ENCODE peak calls at places on chromosomes 12 and 14, in five cellular contexts. Z, Q, V, T and A are unnamed samples.

GRCh38 chr12:131116437-131117117 is 162.9 kb downstream of the ADGRD1 start:
- DNase-seq in Z (no peak), Q (peak), V (peak), T (peak), A (no peak)

GRCh38 chr12:121560392-121561021 is 20.3 kb downstream of the KDM2B start:
- DNase-seq in Z (no peak), Q (no peak), V (no peak), T (no peak), A (no peak)

GRCh38 chr12:77999074-77999715 is 168.5 kb downstream of the NAV3 start:
- DNase-seq in Z (no peak), Q (no peak), V (no peak), T (no peak), A (no peak)

GRCh38 chr12:46664771-46665287 is 161.0 kb downstream of the SLC38A4 start:
- DNase-seq in Z (no peak), Q (peak), V (peak), T (peak), A (no peak)

GRCh38 chr12:104285740-104286537 is 17.6 kb upstream of the EID3 start:
- DNase-seq in Z (no peak), Q (no peak), V (no peak), T (peak), A (no peak)

GRCh38 chr12:7142057-7142644 is 12.0 kb downstream of the CLSTN3 start:
- DNase-seq in Z (no peak), Q (peak), V (peak), T (peak), A (no peak)

GRCh38 chr12:25352078-25352918 is 101.6 kb upstream of the KRAS start:
- DNase-seq in Z (no peak), Q (no peak), V (no peak), T (peak), A (no peak)

GRCh38 chr12:29762637-29763300 is 21.0 kb downstream of the TMTC1 start:
- DNase-seq in Z (no peak), Q (no peak), V (no peak), T (peak), A (peak)

GRCh38 chr12:1575287-1575798 is 19.0 kb downstream of the FBXL14 start:
- DNase-seq in Z (no peak), Q (no peak), V (no peak), T (no peak), A (no peak)

GRCh38 chr12:81518638-81519037 is 240.5 kb downstream of the PPFIA2 start:
- DNase-seq in Z (no peak), Q (no peak), V (no peak), T (no peak), A (no peak)

GRCh38 chr12:106096376-106096775 is 42.4 kb downstream of the NUAK1 start:
- DNase-seq in Z (no peak), Q (no peak), V (no peak), T (peak), A (no peak)

GRCh38 chr12:94172031-94172430 is 23.7 kb downstream of the PLXNC1 start:
- DNase-seq in Z (no peak), Q (no peak), V (no peak), T (peak), A (no peak)

GRCh38 chr12:15208140-15208539 is 13.1 kb downstream of the RERG start:
- DNase-seq in Z (no peak), Q (no peak), V (peak), T (peak), A (no peak)

GRCh38 chr14:105929327-105930081 is 403.1 kb downstream of the TMEM121 start:
- DNase-seq in Z (no peak), Q (no peak), V (no peak), T (no peak), A (no peak)

GRCh38 chr12:116609715-116610114 is 50.5 kb downstream of the MAP1LC3B2 start:
- DNase-seq in Z (no peak), Q (no peak), V (peak), T (peak), A (no peak)

GRCh38 chr14:90388437-90388836 is 8.4 kb upstream of the CALM1 start:
- DNase-seq in Z (no peak), Q (peak), V (no peak), T (peak), A (no peak)

GRCh38 chr12:108850854-108851573 is 6.4 kb downstream of the SSH1 start:
- DNase-seq in Z (no peak), Q (peak), V (no peak), T (peak), A (peak)

GRCh38 chr12:101729842-101730241 is 9.4 kb downstream of the SYCP3 start:
- DNase-seq in Z (no peak), Q (no peak), V (no peak), T (no peak), A (no peak)

GRCh38 chr12:103801709-103802585 is 39.1 kb downstream of the NT5DC3 start:
- DNase-seq in Z (no peak), Q (no peak), V (no peak), T (peak), A (no peak)

GRCh38 chr12:122116707-122117535 is 38.4 kb downstream of the MLXIP start:
- DNase-seq in Z (no peak), Q (no peak), V (no peak), T (no peak), A (peak)

GRCh38 chr12:104494137-104494815 is 37.5 kb downstream of the CHST11 start:
- DNase-seq in Z (no peak), Q (no peak), V (no peak), T (peak), A (no peak)

GRCh38 chr12:74537707-74538385 is at the start of gene ATXN7L3B:
- DNase-seq in Z (peak), Q (peak), V (peak), T (peak), A (peak)

GRCh38 chr14:99413972-99414371 is 66.7 kb downstream of the SETD3 start:
- DNase-seq in Z (no peak), Q (no peak), V (no peak), T (no peak), A (no peak)

GRCh38 chr14:39219075-39219499 is 14.6 kb upstream of the MIA2 start:
- DNase-seq in Z (no peak), Q (peak), V (no peak), T (peak), A (no peak)

GRCh38 chr12:28209782-28210181 is 19.5 kb downstream of the CCDC91 start:
- DNase-seq in Z (no peak), Q (no peak), V (no peak), T (no peak), A (no peak)

GRCh38 chr14:92759300-92759678 is 10.9 kb upstream of the LGMN start:
- DNase-seq in Z (no peak), Q (no peak), V (peak), T (peak), A (no peak)

GRCh38 chr14:61640834-61641170 is 54.5 kb upstream of the HIF1A start:
- DNase-seq in Z (no peak), Q (no peak), V (no peak), T (no peak), A (no peak)

GRCh38 chr14:53549956-53550355 is 396.8 kb upstream of the DDHD1 start:
- DNase-seq in Z (no peak), Q (no peak), V (no peak), T (no peak), A (no peak)

GRCh38 chr14:87081004-87081403 is 912.0 kb downstream of the GALC start:
- DNase-seq in Z (no peak), Q (no peak), V (no peak), T (no peak), A (no peak)

GRCh38 chr14:26389646-26390508 is 208.0 kb downstream of the NOVA1 start:
- DNase-seq in Z (no peak), Q (no peak), V (no peak), T (peak), A (no peak)

GRCh38 chr14:26395726-26396125 is 202.1 kb downstream of the NOVA1 start:
- DNase-seq in Z (no peak), Q (no peak), V (no peak), T (no peak), A (no peak)

GRCh38 chr14:26398616-26399015 is 199.2 kb downstream of the NOVA1 start:
- DNase-seq in Z (no peak), Q (no peak), V (no peak), T (no peak), A (no peak)

GRCh38 chr14:26392498-26392897 is 205.3 kb downstream of the NOVA1 start:
- DNase-seq in Z (no peak), Q (no peak), V (no peak), T (no peak), A (no peak)

GRCh38 chr14:26394114-26394855 is 203.5 kb downstream of the NOVA1 start:
- DNase-seq in Z (no peak), Q (peak), V (no peak), T (peak), A (no peak)
- TF ChIP-seq CTCF in Z (peak), Q (peak), V (no peak), T (peak), A (peak)

GRCh38 chr12:54431911-54432814 is 13.1 kb upstream of the ITGA5 start:
- DNase-seq in Z (no peak), Q (no peak), V (peak), T (peak), A (peak)
- TF ChIP-seq CTCF in Z (no peak), Q (no peak), V (no peak), T (no peak), A (no peak)

GRCh38 chr12:44846826-44847225 is 29.3 kb downstream of the NELL2 start:
- DNase-seq in Z (no peak), Q (no peak), V (no peak), T (no peak), A (no peak)

GRCh38 chr12:44848771-44849085 is 27.4 kb downstream of the NELL2 start:
- DNase-seq in Z (no peak), Q (no peak), V (no peak), T (no peak), A (no peak)

GRCh38 chr12:44851586-44851985 is 24.5 kb downstream of the NELL2 start:
- DNase-seq in Z (no peak), Q (no peak), V (no peak), T (no peak), A (no peak)

GRCh38 chr12:44847403-44847802 is 28.7 kb downstream of the NELL2 start:
- DNase-seq in Z (no peak), Q (no peak), V (no peak), T (no peak), A (no peak)

GRCh38 chr12:44847888-44848770 is 28.0 kb downstream of the NELL2 start:
- DNase-seq in Z (no peak), Q (no peak), V (no peak), T (no peak), A (no peak)
- TF ChIP-seq CTCF in Z (no peak), Q (no peak), V (no peak), T (no peak), A (no peak)

DNA sequence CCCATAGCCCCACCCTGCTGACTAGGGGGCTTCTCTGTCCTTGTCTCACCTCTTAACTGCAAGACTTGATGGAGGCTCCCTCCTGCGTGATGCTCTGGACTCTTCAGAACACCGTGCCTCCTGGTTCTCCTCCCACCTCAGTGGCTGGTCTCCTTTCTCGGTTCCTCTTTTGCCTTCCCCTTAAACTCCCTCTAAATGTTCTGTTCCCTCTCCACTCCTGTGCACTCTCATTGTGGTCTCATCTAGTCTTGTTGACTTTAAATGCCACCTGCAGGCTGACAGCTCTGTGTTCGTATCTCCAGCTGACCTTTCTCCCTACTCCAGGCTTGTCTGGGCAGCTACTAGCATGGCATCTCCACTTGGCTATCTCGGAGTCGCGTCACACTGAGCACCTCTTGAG is 28.3 kb downstream of the DYNC1H1 start:
- DNase-seq in Z (no peak), Q (no peak), V (no peak), T (no peak), A (no peak)
- TF ChIP-seq CTCF in Z (no peak), Q (no peak), V (no peak), T (no peak), A (no peak)

GRCh38 chr14:74979442-74980397 is 23.0 kb upstream of the EIF2B2 start:
- DNase-seq in Z (no peak), Q (no peak), V (no peak), T (peak), A (no peak)
- TF ChIP-seq CTCF in Z (no peak), Q (no peak), V (no peak), T (peak), A (no peak)

GRCh38 chr14:69005432-69006148 is 26.5 kb upstream of the ACTN1 start:
- DNase-seq in Z (no peak), Q (peak), V (peak), T (peak), A (peak)

GRCh38 chr14:69001375-69001774 is 22.3 kb upstream of the ACTN1 start:
- DNase-seq in Z (no peak), Q (no peak), V (no peak), T (no peak), A (no peak)

GRCh38 chr14:69004731-69005431 is 25.8 kb upstream of the ACTN1 start:
- DNase-seq in Z (no peak), Q (no peak), V (peak), T (peak), A (no peak)

GRCh38 chr14:69003626-69004025 is 24.5 kb upstream of the ACTN1 start:
- DNase-seq in Z (no peak), Q (no peak), V (no peak), T (no peak), A (no peak)

DNA sequence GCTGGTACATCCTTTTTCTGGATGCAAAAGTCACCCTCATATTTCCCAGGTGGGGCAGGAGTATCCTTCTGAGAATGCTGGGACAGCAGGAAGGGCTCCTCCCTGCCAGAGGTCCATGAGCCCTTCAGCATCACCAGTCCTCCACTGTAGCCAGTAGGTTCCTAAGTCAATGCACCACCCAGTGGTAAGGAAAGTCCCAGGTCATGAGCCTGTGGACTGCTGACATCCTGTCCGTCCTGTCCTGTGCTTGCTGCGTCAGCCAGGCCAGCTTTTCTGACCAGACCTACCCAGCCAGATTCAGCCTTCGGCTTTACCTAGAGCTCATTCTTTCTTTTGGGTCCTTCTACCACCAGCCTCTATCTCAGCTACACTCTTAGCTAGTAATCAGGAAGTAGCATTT is 23.0 kb upstream of the ACTN1 start:
- DNase-seq in Z (no peak), Q (peak), V (peak), T (peak), A (no peak)
- TF ChIP-seq CTCF in Z (peak), Q (peak), V (peak), T (peak), A (peak)

DNA sequence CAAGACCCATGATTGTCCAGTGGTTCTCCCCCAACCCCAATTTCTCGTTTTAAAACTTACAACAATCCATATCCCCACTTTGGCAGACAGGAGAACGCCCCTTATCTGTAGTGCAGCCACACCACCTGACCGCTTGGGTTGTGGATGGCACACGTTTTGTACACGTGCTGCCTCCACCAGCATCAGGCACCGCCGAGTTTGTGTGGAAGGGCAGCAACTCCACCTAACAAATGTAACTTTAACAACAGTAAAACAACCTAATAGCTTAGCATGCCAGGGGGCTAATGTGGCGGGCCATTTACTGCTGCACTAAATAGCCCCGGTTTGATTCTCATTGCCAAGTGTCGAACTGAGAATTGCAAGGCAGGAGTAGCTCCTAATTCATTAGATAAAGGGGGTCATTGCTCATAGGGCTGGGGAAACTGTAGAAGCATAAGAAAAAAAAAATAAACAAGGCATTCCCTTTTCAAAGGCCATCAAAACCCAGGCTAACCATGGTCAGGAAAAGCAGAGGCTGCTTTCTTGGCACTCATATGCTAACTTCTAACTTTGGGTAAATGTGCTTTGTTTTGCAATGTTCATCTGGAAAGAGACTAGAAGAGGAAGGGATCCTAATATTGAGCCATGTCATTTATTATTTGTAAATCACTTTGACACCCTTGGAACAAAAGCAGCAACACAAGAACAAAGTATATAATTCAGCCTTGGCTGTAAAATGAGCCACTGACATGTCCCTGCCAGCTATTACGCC is 279.7 kb upstream of the SOX5 start:
- DNase-seq in Z (no peak), Q (no peak), V (no peak), T (no peak), A (no peak)
- TF ChIP-seq CTCF in Z (no peak), Q (no peak), V (no peak), T (no peak), A (no peak)